ENCODE peak calls at places on chromosomes 12 and 14, in nine cellular contexts. D is left lung; A is lower lobe of right lung; K is esophagus squamous epithelium; B is fibroblast of lung; E is neuronal stem cell; I is naive thymus-derived CD4-positive, alpha-beta T cell; R is body of pancreas; M is NT2/D1. P is an unnamed sample.

GRCh38 chr12:64390275-64390851 is at the start of gene C12orf56:
- DNase-seq in D (no peak), E (no peak), M (no peak), A (no peak), B (peak; percentile 36), R (peak; percentile 17), K (no peak), I (no peak), P (peak; percentile 34)

GRCh38 chr12:22787557-22787956 is 162.6 kb downstream of the ETNK1 start:
- DNase-seq in B (no peak), A (no peak), K (no peak), E (no peak), M (no peak), R (no peak), I (no peak), D (no peak), P (peak; percentile 7)

GRCh38 chr12:49228653-49229052 is 36.2 kb upstream of the TUBA1C start:
- DNase-seq in E (no peak), A (no peak), B (no peak), I (no peak), D (no peak), K (no peak), M (no peak), R (no peak), P (no peak)

GRCh38 chr12:25972783-25973182 is 14.3 kb downstream of the RASSF8 start:
- DNase-seq in I (no peak), B (peak; percentile 84), M (no peak), D (no peak), E (no peak), A (no peak), K (no peak), R (no peak), P (peak; percentile 74)

GRCh38 chr12:23775208-23775607 is 174.3 kb downstream of the SOX5 start:
- DNase-seq in I (no peak), M (no peak), A (no peak), B (no peak), D (no peak), R (no peak), E (no peak), K (no peak), P (no peak)

GRCh38 chr12:29733060-29733459 is 50.7 kb downstream of the TMTC1 start:
- DNase-seq in A (no peak), M (no peak), E (no peak), R (no peak), D (no peak), I (no peak), K (no peak), B (peak; percentile 57), P (no peak)

GRCh38 chr12:130667421-130667960 is 48.6 kb downstream of the RIMBP2 start:
- DNase-seq in I (no peak), E (no peak), D (no peak), R (no peak), M (no peak), K (no peak), A (no peak), B (no peak), P (no peak)

GRCh38 chr14:50545618-50546017 is 13.2 kb upstream of the MAP4K5 start:
- DNase-seq in D (no peak), K (no peak), A (no peak), M (no peak), B (peak; percentile 23), I (no peak), R (peak; percentile 64), E (no peak), P (no peak)

GRCh38 chr12:20220339-20220738 is 148.0 kb upstream of the PDE3A start:
- DNase-seq in E (no peak), A (no peak), D (no peak), M (peak; percentile 72), B (peak; percentile 37), R (no peak), K (no peak), I (no peak), P (peak; percentile 77)

GRCh38 chr12:75881910-75882309 is 149.7 kb downstream of the PHLDA1 start:
- DNase-seq in B (peak; percentile 71), K (no peak), M (no peak), I (no peak), E (no peak), R (no peak), D (no peak), A (no peak), P (peak; percentile 19)

GRCh38 chr12:75887979-75888378 is 143.6 kb downstream of the PHLDA1 start:
- DNase-seq in M (no peak), D (no peak), A (no peak), E (no peak), B (no peak), I (no peak), K (no peak), R (no peak), P (no peak)

GRCh38 chr12:75883241-75883640 is 148.3 kb downstream of the PHLDA1 start:
- DNase-seq in K (no peak), E (no peak), B (no peak), R (peak; percentile 19), A (no peak), D (no peak), I (no peak), M (no peak), P (no peak)

GRCh38 chr12:75888398-75888797 is 143.2 kb downstream of the PHLDA1 start:
- DNase-seq in M (no peak), D (no peak), I (no peak), A (no peak), R (no peak), B (no peak), K (no peak), E (no peak), P (no peak)

DNA sequence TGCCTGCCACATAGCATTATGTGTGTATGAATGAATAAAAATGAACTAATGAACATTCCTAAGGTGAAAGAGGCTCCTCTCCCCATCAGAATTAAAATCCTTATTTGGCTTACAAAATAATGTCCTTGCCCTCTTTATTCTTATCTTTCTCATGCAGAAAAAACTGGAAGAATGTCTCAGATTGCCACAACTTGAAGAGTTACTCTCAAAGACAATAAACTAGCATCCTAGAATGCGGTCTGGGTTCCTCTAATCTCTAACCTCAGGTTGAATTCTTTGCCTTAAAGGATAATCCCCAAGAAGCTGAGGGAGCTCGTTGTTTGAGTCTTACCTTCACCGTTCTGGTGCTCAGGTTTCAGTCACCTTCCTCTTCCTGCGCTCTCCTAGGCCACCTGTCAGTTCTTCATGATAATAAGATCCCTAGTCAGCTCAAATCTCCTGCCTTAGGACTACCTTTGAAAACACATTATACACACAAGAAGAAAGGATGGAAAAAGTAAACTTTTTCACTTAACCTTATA is 147.1 kb downstream of the PHLDA1 start:
- DNase-seq in A (no peak), D (no peak), M (no peak), B (peak; percentile 39), R (no peak), E (no peak), K (no peak), I (no peak), P (no peak)
- H3K4me1 ChIP-seq in A (no peaks in the 10 kb centered on the region), D (no peaks in the 10 kb centered on the region), M (no peaks in the 10 kb centered on the region), B (peaks cover 3% of the 10 kb centered on the region), R (peaks cover 11% of the 10 kb centered on the region), E (peaks cover 18% of the 10 kb centered on the region), K (no peaks in the 10 kb centered on the region), I (no peaks in the 10 kb centered on the region), P (no peaks in the 10 kb centered on the region)

GRCh38 chr12:105927553-105927952 is 211.2 kb downstream of the NUAK1 start:
- DNase-seq in R (no peak), M (no peak), D (no peak), B (no peak), E (no peak), K (no peak), I (no peak), A (no peak), P (no peak)

GRCh38 chr12:105931762-105932587 is 206.8 kb downstream of the NUAK1 start:
- DNase-seq in I (no peak), D (no peak), R (no peak), A (no peak), B (no peak), K (no peak), M (no peak), E (no peak), P (no peak)

GRCh38 chr12:105931104-105931503 is 207.7 kb downstream of the NUAK1 start:
- DNase-seq in B (no peak), E (no peak), A (no peak), M (no peak), I (no peak), K (no peak), R (no peak), D (no peak), P (no peak)

GRCh38 chr12:105928436-105928835 is 210.3 kb downstream of the NUAK1 start:
- DNase-seq in A (no peak), R (peak; percentile 71), B (no peak), I (no peak), K (no peak), M (no peak), D (no peak), E (no peak), P (no peak)

DNA sequence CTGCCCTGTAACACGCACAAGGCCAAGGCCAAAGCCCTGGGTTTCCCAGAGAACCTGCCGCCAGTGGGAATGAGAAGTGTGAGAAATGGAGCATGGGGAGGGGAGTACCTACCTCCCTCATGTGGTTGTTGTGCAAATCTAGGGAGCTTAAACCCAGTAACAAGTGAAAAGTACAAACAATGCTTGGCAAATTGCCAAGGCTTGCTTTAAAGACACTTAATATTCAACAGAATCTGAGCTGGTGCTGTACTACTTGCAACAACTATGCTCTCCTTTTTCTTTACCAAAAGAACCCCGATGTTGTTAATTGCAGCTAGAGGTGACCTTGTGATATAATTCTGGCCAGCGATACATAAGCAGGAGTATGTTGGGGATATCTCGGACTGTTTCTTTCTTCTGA is 208.1 kb downstream of the NUAK1 start:
- DNase-seq in E (no peak), K (no peak), A (no peak), I (no peak), M (peak; percentile 20), R (no peak), B (no peak), D (no peak), P (no peak)
- H3K4me3 ChIP-seq in E (no peak overlapping the region), K (no peak overlapping the region), A (no peak overlapping the region), I (no peak overlapping the region), M (no peak overlapping the region), R (no peak overlapping the region), B (no peak overlapping the region), D (no peak overlapping the region), P (no peak overlapping the region)

DNA sequence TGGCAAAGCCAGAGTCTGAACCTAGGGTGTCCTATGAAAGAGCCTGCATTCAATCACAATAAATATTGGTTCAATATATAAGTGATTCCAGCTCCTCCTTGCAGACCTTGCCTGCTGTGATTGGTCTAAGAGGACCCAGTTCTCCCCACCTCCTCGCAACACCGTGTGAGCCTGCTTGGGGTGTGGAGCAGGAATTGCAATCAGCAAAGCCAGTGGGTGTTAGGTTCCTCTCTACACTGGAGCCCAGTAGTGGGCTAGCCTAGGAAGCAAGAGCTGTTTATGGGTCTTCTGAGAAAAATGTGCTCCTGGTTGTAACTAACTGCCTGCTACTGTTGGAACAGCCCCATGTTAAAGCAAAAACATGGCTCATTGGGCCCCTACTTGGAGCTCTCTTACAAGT is 3.5 kb upstream of the SELPLG start:
- DNase-seq in E (no peak), D (no peak), K (no peak), I (no peak), R (no peak), M (no peak), B (no peak), A (no peak), P (no peak)
- H3K4me1 ChIP-seq in E (peaks cover 46% of the 10 kb centered on the region), D (peaks cover 24% of the 10 kb centered on the region), K (peaks cover 10% of the 10 kb centered on the region), I (peaks cover 26% of the 10 kb centered on the region), R (no peaks in the 10 kb centered on the region), M (peaks cover 34% of the 10 kb centered on the region), B (peaks cover 4% of the 10 kb centered on the region), A (peaks cover 76% of the 10 kb centered on the region), P (peaks cover 38% of the 10 kb centered on the region)

DNA sequence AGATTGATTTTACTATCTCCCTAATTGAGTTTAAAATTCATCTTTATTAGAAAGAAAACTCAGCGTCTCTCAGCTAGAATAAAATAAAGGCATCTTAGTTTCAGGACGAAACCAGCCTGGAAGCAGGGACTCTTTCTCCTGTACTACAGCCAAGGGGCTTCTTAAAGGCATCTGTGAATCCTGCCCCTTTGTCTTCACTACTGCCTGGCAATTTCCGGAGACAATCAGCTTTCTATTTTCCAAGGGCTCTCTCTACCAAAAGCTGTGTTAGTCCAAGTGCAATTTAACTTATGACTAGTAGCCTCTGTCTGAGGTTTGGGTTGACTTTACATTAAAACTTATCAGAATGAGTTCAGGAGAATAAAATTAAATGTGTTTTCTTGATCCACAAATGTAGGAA is 623.2 kb upstream of the FOXG1 start:
- DNase-seq in A (no peak), D (no peak), M (peak; percentile 1), I (no peak), R (no peak), K (no peak), B (no peak), E (peak; percentile 15), P (no peak)
- H3K4me3 ChIP-seq in A (no peak overlapping the region), D (no peak overlapping the region), M (no peak overlapping the region), I (no peak overlapping the region), R (no peak overlapping the region), K (no peak overlapping the region), B (no peak overlapping the region), E (no peak overlapping the region), P (no peak overlapping the region)

P was measured in cardiac muscle cell.